ENCODE peak calls at places on chromosomes 4 and X, in six cellular contexts. P, K, B, D, F and X are unnamed samples.

GRCh38 chrX:101057095-101057714 is 5.3 kb upstream of the TRMT2B start:
- DNase-seq in P (peak), K (peak), B (no peak), D (no peak), F (no peak), X (peak)

GRCh38 chr4:180106122-180106521 is 2137.1 kb upstream of the TENM3 start:
- DNase-seq in P (no peak), K (no peak), B (no peak), D (peak), F (no peak), X (no peak)

GRCh38 chr4:138897818-138898226 is 117.8 kb upstream of the NOCT start:
- DNase-seq in P (no peak), K (no peak), B (no peak), D (peak), F (no peak), X (no peak)

GRCh38 chr4:53963786-53964185 is 100.6 kb downstream of the CHIC2 start:
- DNase-seq in P (no peak), K (no peak), B (no peak), D (no peak), F (no peak), X (no peak)

GRCh38 chrX:155864655-155865054 is 16.5 kb upstream of the VAMP7 start:
- DNase-seq in P (no peak), K (peak), B (no peak), D (no peak), F (no peak), X (no peak)

GRCh38 chrX:107840971-107841370 is 15.3 kb downstream of the MID2 start:
- DNase-seq in P (no peak), K (no peak), B (no peak), D (no peak), F (no peak), X (no peak)

GRCh38 chrX:107829880-107830279 is 4.2 kb downstream of the MID2 start:
- DNase-seq in P (no peak), K (no peak), B (no peak), D (no peak), F (no peak), X (no peak)

GRCh38 chrX:118693843-118694242 is 33.6 kb upstream of the IL13RA1 start:
- DNase-seq in P (no peak), K (no peak), B (no peak), D (no peak), F (no peak), X (no peak)

GRCh38 chr4:121273191-121273590 is 107.6 kb downstream of the QRFPR start:
- DNase-seq in P (no peak), K (no peak), B (no peak), D (no peak), F (no peak), X (no peak)

GRCh38 chr4:5749568-5749967 is 38.6 kb downstream of the EVC start:
- DNase-seq in P (no peak), K (no peak), B (peak), D (no peak), F (no peak), X (no peak)

GRCh38 chr4:797066-797465 is 28.9 kb downstream of the CPLX1 start:
- DNase-seq in P (no peak), K (no peak), B (no peak), D (no peak), F (no peak), X (no peak)

GRCh38 chrX:118847676-118848075 is 24.1 kb downstream of the ZCCHC12 start:
- DNase-seq in P (peak), K (peak), B (no peak), D (peak), F (no peak), X (peak)

GRCh38 chrX:68079961-68080360 is 353.3 kb downstream of the OPHN1 start:
- DNase-seq in P (no peak), K (no peak), B (no peak), D (no peak), F (no peak), X (no peak)

GRCh38 chrX:74426071-74426470 is 4.8 kb downstream of the SLC16A2 start:
- DNase-seq in P (no peak), K (no peak), B (no peak), D (no peak), F (no peak), X (no peak)

GRCh38 chr4:87270144-87270543 is 49.7 kb upstream of the KLHL8 start:
- DNase-seq in P (no peak), K (peak), B (no peak), D (peak), F (no peak), X (peak)

GRCh38 chr4:39446842-39447573 is 11.7 kb downstream of the RPL9 start:
- DNase-seq in P (peak), K (peak), B (peak), D (peak), F (no peak), X (peak)

GRCh38 chrX:106898462-106898861 is 4.7 kb downstream of the RIPPLY1 start:
- DNase-seq in P (peak), K (peak), B (no peak), D (peak), F (no peak), X (peak)

GRCh38 chrX:51395807-51396728 is 63.4 kb downstream of the NUDT10 start:
- DNase-seq in P (peak), K (no peak), B (peak), D (peak), F (no peak), X (no peak)

GRCh38 chr4:186743261-186743660 is 19.6 kb upstream of the FAT1 start:
- DNase-seq in P (no peak), K (no peak), B (no peak), D (no peak), F (no peak), X (no peak)

GRCh38 chr4:85370400-85371032 is 104.4 kb upstream of the ARHGAP24 start:
- DNase-seq in P (peak), K (peak), B (no peak), D (peak), F (peak), X (no peak)

GRCh38 chr4:43776371-43776770 is 672.2 kb downstream of the KCTD8 start:
- DNase-seq in P (no peak), K (peak), B (no peak), D (peak), F (no peak), X (no peak)

GRCh38 chr4:181959121-181959520 is 284.1 kb upstream of the TENM3 start:
- DNase-seq in P (no peak), K (peak), B (no peak), D (peak), F (no peak), X (no peak)

GRCh38 chr4:13248621-13249298 is 235.4 kb downstream of the RAB28 start:
- DNase-seq in P (no peak), K (no peak), B (no peak), D (no peak), F (no peak), X (no peak)

GRCh38 chr4:148716361-148717063 is 274.3 kb upstream of the NR3C2 start:
- DNase-seq in P (no peak), K (no peak), B (no peak), D (no peak), F (no peak), X (no peak)

GRCh38 chr4:56164921-56165320 is 216.2 kb downstream of the CEP135 start:
- DNase-seq in P (no peak), K (no peak), B (no peak), D (no peak), F (no peak), X (no peak)

GRCh38 chr4:30842689-30843088 is 122.5 kb downstream of the PCDH7 start:
- DNase-seq in P (no peak), K (no peak), B (no peak), D (no peak), F (no peak), X (no peak)

GRCh38 chr4:8834681-8835220 is 36.9 kb downstream of the HMX1 start:
- DNase-seq in P (no peak), K (no peak), B (no peak), D (no peak), F (no peak), X (no peak)

GRCh38 chr4:16777726-16778125 is 120.7 kb downstream of the LDB2 start:
- DNase-seq in P (no peak), K (no peak), B (no peak), D (no peak), F (no peak), X (no peak)

GRCh38 chrX:19372170-19373033 is 28.7 kb downstream of the PDHA1 start:
- DNase-seq in P (peak), K (peak), B (peak), D (peak), F (peak), X (peak)

GRCh38 chr4:8157496-8157895 is 1.1 kb downstream of the ABLIM2 start:
- DNase-seq in P (no peak), K (no peak), B (no peak), D (no peak), F (no peak), X (no peak)

DNA sequence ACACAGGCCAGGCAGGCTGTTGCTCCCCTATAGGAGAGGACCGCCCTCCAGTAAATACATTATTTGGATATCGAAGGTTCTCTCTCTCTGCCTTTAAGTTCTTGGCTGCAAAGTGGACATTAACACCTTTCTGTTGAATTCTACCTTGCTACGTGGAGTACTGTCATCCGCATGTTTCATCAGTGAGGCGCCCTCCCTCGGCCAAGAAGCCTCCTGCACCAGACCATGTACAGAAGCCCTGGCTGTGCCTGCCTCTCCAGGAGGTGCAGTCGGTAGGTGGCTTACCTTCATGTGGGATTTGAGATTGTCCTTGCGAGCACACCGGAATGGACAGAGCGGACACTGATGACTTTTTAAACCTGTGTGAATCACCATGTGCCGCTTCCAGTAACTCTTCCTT is 46.7 kb downstream of the ZNF827 start:
- DNase-seq in P (no peak), K (no peak), B (no peak), D (no peak), F (no peak), X (no peak)
- TF ChIP-seq CTCF in P (no peak), K (no peak), B (no peak), D (no peak), F (no peak), X (peak)

DNA sequence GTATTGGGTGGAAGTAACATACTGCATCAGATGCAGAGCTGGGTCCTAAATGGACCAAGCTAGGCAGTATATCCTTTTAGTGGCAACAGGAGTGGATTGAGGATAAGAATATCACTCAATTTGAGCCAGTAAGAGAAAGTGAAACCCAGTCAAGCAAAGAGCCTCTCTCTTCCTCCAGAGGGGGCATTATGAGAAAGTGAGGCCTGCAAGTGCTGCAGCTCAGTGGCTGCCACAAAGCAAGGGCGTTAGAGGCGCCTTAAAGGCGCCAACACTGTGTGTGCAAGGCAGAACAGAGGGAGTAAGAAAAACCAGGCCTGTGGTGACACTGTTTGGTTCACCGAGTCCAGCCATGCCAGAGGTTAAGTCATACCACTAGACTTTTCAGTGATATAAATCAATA is 17.5 kb downstream of the STX18 start:
- DNase-seq in P (peak), K (no peak), B (no peak), D (peak), F (peak), X (peak)
- TF ChIP-seq CTCF in P (no peak), K (no peak), B (peak), D (peak), F (no peak), X (peak)

DNA sequence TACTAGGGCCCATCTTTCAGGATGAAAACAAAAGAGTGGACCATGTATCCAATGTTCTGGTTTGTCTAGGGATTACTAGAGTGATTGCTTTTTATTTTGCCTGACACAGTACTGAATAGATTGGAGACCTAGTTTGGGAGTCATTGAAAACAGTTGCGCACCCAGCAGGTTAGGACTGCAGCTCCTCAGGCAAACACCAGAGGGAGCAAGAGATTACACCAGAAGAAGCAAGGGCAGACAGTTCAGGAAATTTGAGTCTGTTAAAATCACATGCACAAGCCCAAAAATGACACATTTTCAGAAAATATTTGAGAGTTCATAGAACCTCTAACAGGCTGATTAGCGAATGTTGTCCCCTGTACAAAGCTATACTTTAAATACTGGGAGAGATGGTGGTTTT is 55.6 kb downstream of the CYLC1 start:
- DNase-seq in P (no peak), K (no peak), B (no peak), D (no peak), F (peak), X (peak)
- TF ChIP-seq CTCF in P (no peak), K (peak), B (peak), D (peak), F (peak), X (peak)

GRCh38 chrX:129462707-129463106 is 60.6 kb downstream of the SMARCA1 start:
- DNase-seq in P (no peak), K (no peak), B (no peak), D (no peak), F (no peak), X (no peak)
- TF ChIP-seq CTCF in P (no peak), K (no peak), B (no peak), D (no peak), F (no peak), X (no peak)

DNA sequence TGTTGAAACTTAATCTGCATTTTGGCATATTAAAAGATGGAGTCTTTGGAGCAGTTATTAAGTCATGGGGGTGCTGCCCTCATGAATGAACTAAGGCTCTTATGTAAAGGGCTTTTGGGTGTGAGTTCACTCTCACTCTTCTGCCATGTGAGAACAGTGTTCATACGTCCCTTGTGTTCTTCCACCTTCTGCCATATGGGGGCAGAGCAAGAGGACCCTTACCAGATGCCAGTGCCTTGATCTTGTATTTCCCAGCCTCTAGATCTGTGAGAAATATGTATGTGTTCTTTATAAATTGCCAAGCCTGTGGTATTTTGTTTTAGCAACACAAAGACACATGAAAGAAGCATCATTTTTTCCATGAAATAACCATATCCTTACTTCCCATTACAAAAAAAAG is 213.9 kb downstream of the SPOCK3 start:
- DNase-seq in P (no peak), K (no peak), B (no peak), D (peak), F (no peak), X (no peak)
- TF ChIP-seq CTCF in P (no peak), K (no peak), B (no peak), D (peak), F (peak), X (peak)

GRCh38 chr4:46931981-46932380 is 22.9 kb upstream of the COX7B2 start:
- DNase-seq in P (peak), K (no peak), B (no peak), D (peak), F (peak), X (no peak)
- TF ChIP-seq CTCF in P (no peak), K (no peak), B (peak), D (peak), F (peak), X (peak)

DNA sequence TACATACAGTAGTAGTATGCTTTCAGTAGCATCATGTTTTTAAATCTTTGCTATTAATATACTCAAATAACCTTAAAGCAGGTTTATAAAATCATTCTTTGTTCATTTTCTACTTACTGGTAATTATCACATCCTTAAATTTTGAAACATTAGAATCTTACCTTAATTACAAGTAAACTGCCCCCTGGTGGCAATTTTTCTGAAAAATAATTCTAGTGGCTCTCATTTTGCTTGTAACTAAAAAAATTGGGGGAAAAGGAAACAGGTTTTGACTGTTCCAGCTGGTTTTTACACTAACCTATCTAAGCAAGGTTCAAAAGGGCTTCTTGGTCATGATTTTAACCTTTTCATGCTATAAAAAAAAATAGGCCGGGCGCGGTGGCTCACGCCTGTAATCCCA is 18.5 kb upstream of the DCAF4L1 start:
- DNase-seq in P (peak), K (peak), B (no peak), D (peak), F (no peak), X (no peak)
- TF ChIP-seq CTCF in P (peak), K (peak), B (peak), D (peak), F (peak), X (peak)

GRCh38 chrX:30735839-30736238 is 82.6 kb downstream of the GK start:
- DNase-seq in P (peak), K (peak), B (no peak), D (peak), F (peak), X (peak)
- TF ChIP-seq CTCF in P (peak), K (peak), B (peak), D (peak), F (peak), X (peak)

DNA sequence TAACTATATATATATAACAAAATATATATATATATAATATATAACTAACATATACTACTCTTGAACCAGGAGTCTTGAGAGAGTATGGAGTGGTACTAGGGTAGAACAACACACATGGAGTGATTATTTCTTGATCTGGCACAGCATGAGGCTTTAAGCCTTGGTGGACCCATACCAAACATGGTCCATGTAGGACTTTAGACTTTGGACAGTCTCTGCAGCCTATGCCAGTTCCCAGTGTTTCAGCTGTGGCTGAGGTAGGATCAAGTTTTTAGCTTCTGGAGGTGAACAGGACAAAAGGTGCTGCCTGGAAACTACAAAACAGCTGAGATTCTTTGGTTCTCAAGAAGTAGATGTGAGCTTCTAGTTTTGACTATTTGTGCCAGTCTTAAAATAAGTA is 20.6 kb downstream of the CORIN start:
- DNase-seq in P (no peak), K (no peak), B (no peak), D (no peak), F (no peak), X (no peak)
- TF ChIP-seq CTCF in P (no peak), K (no peak), B (no peak), D (no peak), F (no peak), X (no peak)